ENCODE peak calls at places on chromosomes 13 and 19, in nine cellular contexts. One of them, this sample, is unnamed.

GRCh38 chr19:1725100-1726064 is 27.9 kb upstream of the ONECUT3 start:
- DNase-seq in activated T-cell treated with anti-CD3 and anti-CD28 coated beads for 1 hour: no peak
- DNase-seq in osteoblast: peak
- DNase-seq in tibial nerve: no peak
- DNase-seq in stimulated activated CD8-positive, alpha-beta memory T cell treated with anti-CD3 and anti-CD28 coated beads, Interleukin-15, amount 100 ng/mL, for 4 hours: no peak
- DNase-seq in cardiac fibroblast: peak
- DNase-seq in Daoy: peak
- DNase-seq in adrenal gland: peak
- DNase-seq in H1: peak
- DNase-seq in this sample: peak

GRCh38 chr13:110771194-110771593 is 57.7 kb downstream of the ING1 start:
- DNase-seq in activated T-cell treated with anti-CD3 and anti-CD28 coated beads for 1 hour: no peak
- DNase-seq in osteoblast: no peak
- DNase-seq in tibial nerve: no peak
- DNase-seq in stimulated activated CD8-positive, alpha-beta memory T cell treated with anti-CD3 and anti-CD28 coated beads, Interleukin-15, amount 100 ng/mL, for 4 hours: no peak
- DNase-seq in cardiac fibroblast: peak
- DNase-seq in Daoy: peak
- DNase-seq in adrenal gland: no peak
- DNase-seq in H1: no peak
- DNase-seq in this sample: no peak

GRCh38 chr13:79810671-79811070 is 329.7 kb downstream of the NDFIP2 start:
- DNase-seq in activated T-cell treated with anti-CD3 and anti-CD28 coated beads for 1 hour: no peak
- DNase-seq in osteoblast: no peak
- DNase-seq in tibial nerve: no peak
- DNase-seq in stimulated activated CD8-positive, alpha-beta memory T cell treated with anti-CD3 and anti-CD28 coated beads, Interleukin-15, amount 100 ng/mL, for 4 hours: no peak
- DNase-seq in cardiac fibroblast: peak
- DNase-seq in Daoy: peak
- DNase-seq in adrenal gland: no peak
- DNase-seq in H1: no peak
- DNase-seq in this sample: no peak

GRCh38 chr19:21128901-21129698 is 12.7 kb upstream of the ZNF431 start:
- DNase-seq in activated T-cell treated with anti-CD3 and anti-CD28 coated beads for 1 hour: no peak
- DNase-seq in osteoblast: no peak
- DNase-seq in tibial nerve: no peak
- DNase-seq in stimulated activated CD8-positive, alpha-beta memory T cell treated with anti-CD3 and anti-CD28 coated beads, Interleukin-15, amount 100 ng/mL, for 4 hours: no peak
- DNase-seq in cardiac fibroblast: peak
- DNase-seq in Daoy: no peak
- DNase-seq in adrenal gland: no peak
- DNase-seq in H1: no peak
- DNase-seq in this sample: no peak

GRCh38 chr13:98280176-98280510 is 103.1 kb upstream of the RNF113B start:
- DNase-seq in activated T-cell treated with anti-CD3 and anti-CD28 coated beads for 1 hour: no peak
- DNase-seq in osteoblast: no peak
- DNase-seq in tibial nerve: no peak
- DNase-seq in stimulated activated CD8-positive, alpha-beta memory T cell treated with anti-CD3 and anti-CD28 coated beads, Interleukin-15, amount 100 ng/mL, for 4 hours: no peak
- DNase-seq in cardiac fibroblast: no peak
- DNase-seq in Daoy: no peak
- DNase-seq in adrenal gland: no peak
- DNase-seq in H1: no peak
- DNase-seq in this sample: no peak

GRCh38 chr19:10961073-10961762 is 388 bp downstream of the SMARCA4 start:
- DNase-seq in activated T-cell treated with anti-CD3 and anti-CD28 coated beads for 1 hour: no peak
- DNase-seq in osteoblast: peak
- DNase-seq in tibial nerve: peak
- DNase-seq in stimulated activated CD8-positive, alpha-beta memory T cell treated with anti-CD3 and anti-CD28 coated beads, Interleukin-15, amount 100 ng/mL, for 4 hours: no peak
- DNase-seq in cardiac fibroblast: peak
- DNase-seq in Daoy: peak
- DNase-seq in adrenal gland: peak
- DNase-seq in H1: peak
- DNase-seq in this sample: peak

GRCh38 chr13:36006347-36006746 is 124.8 kb downstream of the DCLK1 start:
- DNase-seq in activated T-cell treated with anti-CD3 and anti-CD28 coated beads for 1 hour: no peak
- DNase-seq in osteoblast: no peak
- DNase-seq in tibial nerve: no peak
- DNase-seq in stimulated activated CD8-positive, alpha-beta memory T cell treated with anti-CD3 and anti-CD28 coated beads, Interleukin-15, amount 100 ng/mL, for 4 hours: no peak
- DNase-seq in cardiac fibroblast: no peak
- DNase-seq in Daoy: no peak
- DNase-seq in adrenal gland: no peak
- DNase-seq in H1: no peak
- DNase-seq in this sample: no peak

GRCh38 chr19:1590641-1591397 is 1.8 kb downstream of the MBD3 start:
- DNase-seq in activated T-cell treated with anti-CD3 and anti-CD28 coated beads for 1 hour: no peak
- DNase-seq in osteoblast: peak
- DNase-seq in tibial nerve: no peak
- DNase-seq in stimulated activated CD8-positive, alpha-beta memory T cell treated with anti-CD3 and anti-CD28 coated beads, Interleukin-15, amount 100 ng/mL, for 4 hours: no peak
- DNase-seq in cardiac fibroblast: peak
- DNase-seq in Daoy: no peak
- DNase-seq in adrenal gland: no peak
- DNase-seq in H1: no peak
- DNase-seq in this sample: no peak

GRCh38 chr19:43504426-43505185 is at the start of gene PHLDB3:
- DNase-seq in activated T-cell treated with anti-CD3 and anti-CD28 coated beads for 1 hour: peak
- DNase-seq in osteoblast: peak
- DNase-seq in tibial nerve: no peak
- DNase-seq in stimulated activated CD8-positive, alpha-beta memory T cell treated with anti-CD3 and anti-CD28 coated beads, Interleukin-15, amount 100 ng/mL, for 4 hours: peak
- DNase-seq in cardiac fibroblast: peak
- DNase-seq in Daoy: peak
- DNase-seq in adrenal gland: peak
- DNase-seq in H1: no peak
- DNase-seq in this sample: peak

GRCh38 chr13:43307921-43308433 is 284.6 kb downstream of the DNAJC15 start:
- DNase-seq in activated T-cell treated with anti-CD3 and anti-CD28 coated beads for 1 hour: no peak
- DNase-seq in osteoblast: peak
- DNase-seq in tibial nerve: peak
- DNase-seq in stimulated activated CD8-positive, alpha-beta memory T cell treated with anti-CD3 and anti-CD28 coated beads, Interleukin-15, amount 100 ng/mL, for 4 hours: no peak
- DNase-seq in cardiac fibroblast: peak
- DNase-seq in Daoy: peak
- DNase-seq in adrenal gland: peak
- DNase-seq in H1: no peak
- DNase-seq in this sample: no peak

GRCh38 chr19:13102666-13103584 is at the start of gene LYL1:
- DNase-seq in activated T-cell treated with anti-CD3 and anti-CD28 coated beads for 1 hour: no peak
- DNase-seq in osteoblast: peak
- DNase-seq in tibial nerve: no peak
- DNase-seq in stimulated activated CD8-positive, alpha-beta memory T cell treated with anti-CD3 and anti-CD28 coated beads, Interleukin-15, amount 100 ng/mL, for 4 hours: no peak
- DNase-seq in cardiac fibroblast: peak
- DNase-seq in Daoy: peak
- DNase-seq in adrenal gland: peak
- DNase-seq in H1: peak
- DNase-seq in this sample: no peak

GRCh38 chr19:35040474-35040825 is 1.1 kb upstream of the HPN start:
- DNase-seq in activated T-cell treated with anti-CD3 and anti-CD28 coated beads for 1 hour: no peak
- DNase-seq in osteoblast: no peak
- DNase-seq in tibial nerve: no peak
- DNase-seq in stimulated activated CD8-positive, alpha-beta memory T cell treated with anti-CD3 and anti-CD28 coated beads, Interleukin-15, amount 100 ng/mL, for 4 hours: no peak
- DNase-seq in cardiac fibroblast: no peak
- DNase-seq in Daoy: no peak
- DNase-seq in adrenal gland: no peak
- DNase-seq in H1: no peak
- DNase-seq in this sample: no peak

GRCh38 chr19:4499318-4499717 is 19.0 kb downstream of the PLIN4 start:
- DNase-seq in activated T-cell treated with anti-CD3 and anti-CD28 coated beads for 1 hour: no peak
- DNase-seq in osteoblast: peak
- DNase-seq in tibial nerve: no peak
- DNase-seq in stimulated activated CD8-positive, alpha-beta memory T cell treated with anti-CD3 and anti-CD28 coated beads, Interleukin-15, amount 100 ng/mL, for 4 hours: no peak
- DNase-seq in cardiac fibroblast: no peak
- DNase-seq in Daoy: no peak
- DNase-seq in adrenal gland: no peak
- DNase-seq in H1: no peak
- DNase-seq in this sample: no peak

GRCh38 chr19:49061445-49061844 is 3.2 kb downstream of the NTF4 start:
- DNase-seq in activated T-cell treated with anti-CD3 and anti-CD28 coated beads for 1 hour: no peak
- DNase-seq in osteoblast: peak
- DNase-seq in tibial nerve: no peak
- DNase-seq in stimulated activated CD8-positive, alpha-beta memory T cell treated with anti-CD3 and anti-CD28 coated beads, Interleukin-15, amount 100 ng/mL, for 4 hours: no peak
- DNase-seq in cardiac fibroblast: no peak
- DNase-seq in Daoy: no peak
- DNase-seq in adrenal gland: no peak
- DNase-seq in H1: no peak
- DNase-seq in this sample: no peak

GRCh38 chr13:107901230-107901629 is 314.1 kb downstream of the LIG4 start:
- DNase-seq in activated T-cell treated with anti-CD3 and anti-CD28 coated beads for 1 hour: no peak
- DNase-seq in osteoblast: no peak
- DNase-seq in tibial nerve: no peak
- DNase-seq in stimulated activated CD8-positive, alpha-beta memory T cell treated with anti-CD3 and anti-CD28 coated beads, Interleukin-15, amount 100 ng/mL, for 4 hours: no peak
- DNase-seq in cardiac fibroblast: no peak
- DNase-seq in Daoy: no peak
- DNase-seq in adrenal gland: no peak
- DNase-seq in H1: no peak
- DNase-seq in this sample: no peak

GRCh38 chr13:111406636-111407035 is 86.2 kb downstream of the TEX29 start:
- DNase-seq in activated T-cell treated with anti-CD3 and anti-CD28 coated beads for 1 hour: no peak
- DNase-seq in osteoblast: no peak
- DNase-seq in tibial nerve: no peak
- DNase-seq in stimulated activated CD8-positive, alpha-beta memory T cell treated with anti-CD3 and anti-CD28 coated beads, Interleukin-15, amount 100 ng/mL, for 4 hours: no peak
- DNase-seq in cardiac fibroblast: no peak
- DNase-seq in Daoy: no peak
- DNase-seq in adrenal gland: no peak
- DNase-seq in H1: no peak
- DNase-seq in this sample: no peak

GRCh38 chr13:41562541-41563178 is 105.3 kb downstream of the RGCC start:
- DNase-seq in activated T-cell treated with anti-CD3 and anti-CD28 coated beads for 1 hour: no peak
- DNase-seq in osteoblast: no peak
- DNase-seq in tibial nerve: no peak
- DNase-seq in stimulated activated CD8-positive, alpha-beta memory T cell treated with anti-CD3 and anti-CD28 coated beads, Interleukin-15, amount 100 ng/mL, for 4 hours: no peak
- DNase-seq in cardiac fibroblast: no peak
- DNase-seq in Daoy: no peak
- DNase-seq in adrenal gland: no peak
- DNase-seq in H1: no peak
- DNase-seq in this sample: no peak

GRCh38 chr13:22278336-22278929 is 607.6 kb downstream of the FGF9 start:
- DNase-seq in activated T-cell treated with anti-CD3 and anti-CD28 coated beads for 1 hour: peak
- DNase-seq in osteoblast: no peak
- DNase-seq in tibial nerve: peak
- DNase-seq in stimulated activated CD8-positive, alpha-beta memory T cell treated with anti-CD3 and anti-CD28 coated beads, Interleukin-15, amount 100 ng/mL, for 4 hours: peak
- DNase-seq in cardiac fibroblast: peak
- DNase-seq in Daoy: peak
- DNase-seq in adrenal gland: peak
- DNase-seq in H1: peak
- DNase-seq in this sample: peak

GRCh38 chr13:23658929-23659541 is 88.8 kb downstream of the TNFRSF19 start:
- DNase-seq in activated T-cell treated with anti-CD3 and anti-CD28 coated beads for 1 hour: no peak
- DNase-seq in osteoblast: no peak
- DNase-seq in tibial nerve: no peak
- DNase-seq in stimulated activated CD8-positive, alpha-beta memory T cell treated with anti-CD3 and anti-CD28 coated beads, Interleukin-15, amount 100 ng/mL, for 4 hours: no peak
- DNase-seq in cardiac fibroblast: no peak
- DNase-seq in Daoy: no peak
- DNase-seq in adrenal gland: peak
- DNase-seq in H1: no peak
- DNase-seq in this sample: no peak

GRCh38 chr19:45860359-45861259 is 2.3 kb downstream of the SYMPK start:
- DNase-seq in activated T-cell treated with anti-CD3 and anti-CD28 coated beads for 1 hour: no peak
- DNase-seq in osteoblast: no peak
- DNase-seq in tibial nerve: no peak
- DNase-seq in stimulated activated CD8-positive, alpha-beta memory T cell treated with anti-CD3 and anti-CD28 coated beads, Interleukin-15, amount 100 ng/mL, for 4 hours: no peak
- DNase-seq in cardiac fibroblast: no peak
- DNase-seq in Daoy: no peak
- DNase-seq in adrenal gland: no peak
- DNase-seq in H1: no peak
- DNase-seq in this sample: no peak

GRCh38 chr13:88617176-88617575 is 946.0 kb downstream of the SLITRK5 start:
- DNase-seq in activated T-cell treated with anti-CD3 and anti-CD28 coated beads for 1 hour: no peak
- DNase-seq in osteoblast: no peak
- DNase-seq in tibial nerve: no peak
- DNase-seq in stimulated activated CD8-positive, alpha-beta memory T cell treated with anti-CD3 and anti-CD28 coated beads, Interleukin-15, amount 100 ng/mL, for 4 hours: no peak
- DNase-seq in cardiac fibroblast: no peak
- DNase-seq in Daoy: no peak
- DNase-seq in adrenal gland: no peak
- DNase-seq in H1: no peak
- DNase-seq in this sample: no peak

GRCh38 chr19:44747739-44748425 is 626 bp upstream of the BCL3 start:
- DNase-seq in activated T-cell treated with anti-CD3 and anti-CD28 coated beads for 1 hour: peak
- DNase-seq in osteoblast: peak
- DNase-seq in tibial nerve: no peak
- DNase-seq in stimulated activated CD8-positive, alpha-beta memory T cell treated with anti-CD3 and anti-CD28 coated beads, Interleukin-15, amount 100 ng/mL, for 4 hours: no peak
- DNase-seq in cardiac fibroblast: peak
- DNase-seq in Daoy: peak
- DNase-seq in adrenal gland: peak
- DNase-seq in H1: peak
- DNase-seq in this sample: peak

GRCh38 chr13:74162135-74162534 is 27.9 kb upstream of the KLF12 start:
- DNase-seq in activated T-cell treated with anti-CD3 and anti-CD28 coated beads for 1 hour: no peak
- DNase-seq in osteoblast: no peak
- DNase-seq in tibial nerve: no peak
- DNase-seq in stimulated activated CD8-positive, alpha-beta memory T cell treated with anti-CD3 and anti-CD28 coated beads, Interleukin-15, amount 100 ng/mL, for 4 hours: no peak
- DNase-seq in cardiac fibroblast: no peak
- DNase-seq in Daoy: no peak
- DNase-seq in adrenal gland: no peak
- DNase-seq in H1: no peak
- DNase-seq in this sample: no peak

GRCh38 chr19:18457478-18458331 is 19.8 kb upstream of the ISYNA1 start:
- DNase-seq in activated T-cell treated with anti-CD3 and anti-CD28 coated beads for 1 hour: no peak
- DNase-seq in osteoblast: peak
- DNase-seq in tibial nerve: no peak
- DNase-seq in stimulated activated CD8-positive, alpha-beta memory T cell treated with anti-CD3 and anti-CD28 coated beads, Interleukin-15, amount 100 ng/mL, for 4 hours: no peak
- DNase-seq in cardiac fibroblast: no peak
- DNase-seq in Daoy: no peak
- DNase-seq in adrenal gland: no peak
- DNase-seq in H1: no peak
- DNase-seq in this sample: no peak

GRCh38 chr19:11268783-11269267 is 6.5 kb upstream of the DOCK6 start:
- DNase-seq in activated T-cell treated with anti-CD3 and anti-CD28 coated beads for 1 hour: no peak
- DNase-seq in osteoblast: peak
- DNase-seq in tibial nerve: peak
- DNase-seq in stimulated activated CD8-positive, alpha-beta memory T cell treated with anti-CD3 and anti-CD28 coated beads, Interleukin-15, amount 100 ng/mL, for 4 hours: no peak
- DNase-seq in cardiac fibroblast: peak
- DNase-seq in Daoy: peak
- DNase-seq in adrenal gland: peak
- DNase-seq in H1: no peak
- DNase-seq in this sample: no peak

GRCh38 chr19:48708471-48708870 is 11.1 kb downstream of the MAMSTR start:
- DNase-seq in activated T-cell treated with anti-CD3 and anti-CD28 coated beads for 1 hour: no peak
- DNase-seq in osteoblast: peak
- DNase-seq in tibial nerve: no peak
- DNase-seq in stimulated activated CD8-positive, alpha-beta memory T cell treated with anti-CD3 and anti-CD28 coated beads, Interleukin-15, amount 100 ng/mL, for 4 hours: no peak
- DNase-seq in cardiac fibroblast: no peak
- DNase-seq in Daoy: no peak
- DNase-seq in adrenal gland: no peak
- DNase-seq in H1: peak
- DNase-seq in this sample: no peak

GRCh38 chr19:49887653-49888477 is 8.8 kb downstream of the IL4I1 start:
- DNase-seq in activated T-cell treated with anti-CD3 and anti-CD28 coated beads for 1 hour: no peak
- DNase-seq in osteoblast: no peak
- DNase-seq in tibial nerve: no peak
- DNase-seq in stimulated activated CD8-positive, alpha-beta memory T cell treated with anti-CD3 and anti-CD28 coated beads, Interleukin-15, amount 100 ng/mL, for 4 hours: no peak
- DNase-seq in cardiac fibroblast: no peak
- DNase-seq in Daoy: no peak
- DNase-seq in adrenal gland: no peak
- DNase-seq in H1: no peak
- DNase-seq in this sample: no peak

GRCh38 chr19:401836-402535 is 7.0 kb downstream of the C2CD4C start:
- DNase-seq in activated T-cell treated with anti-CD3 and anti-CD28 coated beads for 1 hour: no peak
- DNase-seq in osteoblast: peak
- DNase-seq in tibial nerve: peak
- DNase-seq in stimulated activated CD8-positive, alpha-beta memory T cell treated with anti-CD3 and anti-CD28 coated beads, Interleukin-15, amount 100 ng/mL, for 4 hours: no peak
- DNase-seq in cardiac fibroblast: no peak
- DNase-seq in Daoy: no peak
- DNase-seq in adrenal gland: no peak
- DNase-seq in H1: peak
- DNase-seq in this sample: no peak

GRCh38 chr13:34462843-34463242 is 479.2 kb upstream of the NBEA start:
- DNase-seq in activated T-cell treated with anti-CD3 and anti-CD28 coated beads for 1 hour: no peak
- DNase-seq in osteoblast: no peak
- DNase-seq in tibial nerve: no peak
- DNase-seq in stimulated activated CD8-positive, alpha-beta memory T cell treated with anti-CD3 and anti-CD28 coated beads, Interleukin-15, amount 100 ng/mL, for 4 hours: no peak
- DNase-seq in cardiac fibroblast: peak
- DNase-seq in Daoy: peak
- DNase-seq in adrenal gland: no peak
- DNase-seq in H1: no peak
- DNase-seq in this sample: no peak

GRCh38 chr13:30415430-30416030 is 6.8 kb upstream of the UBE2L5 start:
- DNase-seq in activated T-cell treated with anti-CD3 and anti-CD28 coated beads for 1 hour: no peak
- DNase-seq in osteoblast: no peak
- DNase-seq in tibial nerve: no peak
- DNase-seq in stimulated activated CD8-positive, alpha-beta memory T cell treated with anti-CD3 and anti-CD28 coated beads, Interleukin-15, amount 100 ng/mL, for 4 hours: no peak
- DNase-seq in cardiac fibroblast: no peak
- DNase-seq in Daoy: no peak
- DNase-seq in adrenal gland: no peak
- DNase-seq in H1: no peak
- DNase-seq in this sample: no peak

GRCh38 chr13:114200673-114201005 is 21.6 kb downstream of the CFAP97D2 start:
- DNase-seq in activated T-cell treated with anti-CD3 and anti-CD28 coated beads for 1 hour: no peak
- DNase-seq in osteoblast: no peak
- DNase-seq in tibial nerve: no peak
- DNase-seq in stimulated activated CD8-positive, alpha-beta memory T cell treated with anti-CD3 and anti-CD28 coated beads, Interleukin-15, amount 100 ng/mL, for 4 hours: no peak
- DNase-seq in cardiac fibroblast: no peak
- DNase-seq in Daoy: no peak
- DNase-seq in adrenal gland: no peak
- DNase-seq in H1: no peak
- DNase-seq in this sample: no peak